ENCODE peak calls at places on chromosomes 16 and 17, in four cellular contexts. G is hepatic stellate cell; H is activated T-cell treated with anti-CD3 and anti-CD28 coated beads, Interleukin-2, amount 50 U/mL, for 1 hour; F is hippocampal formation. D is an unnamed sample.

GRCh38 chr16:61323456-61323855 is 712.8 kb downstream of the CDH8 start:
- DNase-seq in H (no peak), G (no peak), F (no peak), D (no peak)

GRCh38 chr17:82520041-82520910 is 744 bp downstream of the FOXK2 start:
- DNase-seq in G (peak; percentile 38), H (peak; percentile 62), F (no peak), D (peak; percentile 17)

GRCh38 chr17:49269356-49269755 is 38.8 kb upstream of the PHOSPHO1 start:
- DNase-seq in F (no peak), G (no peak), H (no peak), D (no peak)

GRCh38 chr16:13176711-13177110 is 275.3 kb downstream of the SHISA9 start:
- DNase-seq in G (no peak), F (no peak), H (no peak), D (no peak)

GRCh38 chr17:39627717-39628516 is 1.2 kb downstream of the PPP1R1B start:
- DNase-seq in H (no peak), G (no peak), F (no peak), D (no peak)

GRCh38 chr16:745739-746138 is 4.9 kb upstream of the CIAO3 start:
- DNase-seq in F (no peak), H (no peak), G (no peak), D (no peak)

GRCh38 chr17:74859439-74860228 is at the start of gene GRIN2C:
- DNase-seq in F (no peak), G (no peak), H (peak; percentile 58), D (no peak)

GRCh38 chr16:56662357-56663354 is 4.9 kb downstream of the MT1F start:
- DNase-seq in H (peak; percentile 42), G (no peak), F (no peak), D (no peak)

GRCh38 chr17:75850928-75851692 is 4.0 kb downstream of the WBP2 start:
- DNase-seq in H (no peak), F (peak; percentile 44), G (no peak), D (peak; percentile 63)

GRCh38 chr16:86252596-86252995 is 257.7 kb upstream of the FOXF1 start:
- DNase-seq in F (no peak), H (no peak), G (peak; percentile 41), D (no peak)

GRCh38 chr17:68346448-68346847 is 55.2 kb downstream of the ARSG start:
- DNase-seq in H (peak; percentile 58), G (no peak), F (no peak), D (no peak)

GRCh38 chr17:15648384-15648783 is 28.9 kb upstream of the FBXW10B start:
- DNase-seq in G (no peak), F (no peak), H (no peak), D (no peak)

GRCh38 chr16:75794426-75794825 is 68.1 kb upstream of the CPHXL start:
- DNase-seq in G (no peak), H (no peak), F (no peak), D (no peak)

GRCh38 chr17:73521376-73521775 is 122.9 kb downstream of the SDK2 start:
- DNase-seq in G (no peak), F (no peak), H (no peak), D (no peak)

GRCh38 chr16:60655514-60656153 is 1380.6 kb downstream of the CDH8 start:
- DNase-seq in F (no peak), G (no peak), H (no peak), D (peak; percentile 56)

GRCh38 chr17:6713130-6713917 is at the start of gene SLC13A5:
- DNase-seq in H (no peak), G (peak; percentile 62), F (peak; percentile 4), D (no peak)

D was measured in astrocyte.